ENCODE peak calls at places on chromosome 12, in eight cellular contexts. One of them, this sample, is unnamed.

GRCh38 chr12:64824500-64825142 is at the start of gene TBC1D30:
- DNase-seq in SK-N-SH: peak; percentile 80
- DNase-seq in stomach: no peak
- DNase-seq in A549: no peak
- DNase-seq in transverse colon: no peak
- DNase-seq in H1: peak; percentile 73
- DNase-seq in tibial nerve: no peak
- DNase-seq in ovary: peak; percentile 52
- DNase-seq in this sample: no peak

GRCh38 chr12:111285191-111285590 is 83.7 kb downstream of the PHETA1 start:
- DNase-seq in tibial nerve: no peak
- DNase-seq in H1: no peak
- DNase-seq in A549: no peak
- DNase-seq in stomach: no peak
- DNase-seq in ovary: no peak
- DNase-seq in SK-N-SH: no peak
- DNase-seq in transverse colon: no peak
- DNase-seq in this sample: no peak

GRCh38 chr12:117897379-117898161 is 71.2 kb downstream of the KSR2 start:
- DNase-seq in H1: no peak
- DNase-seq in A549: no peak
- DNase-seq in SK-N-SH: no peak
- DNase-seq in stomach: no peak
- DNase-seq in transverse colon: no peak
- DNase-seq in tibial nerve: no peak
- DNase-seq in ovary: no peak
- DNase-seq in this sample: no peak

GRCh38 chr12:27319394-27319793 is 13.2 kb upstream of the BMAL2 start:
- DNase-seq in stomach: no peak
- DNase-seq in A549: no peak
- DNase-seq in ovary: no peak
- DNase-seq in tibial nerve: no peak
- DNase-seq in H1: no peak
- DNase-seq in SK-N-SH: no peak
- DNase-seq in transverse colon: no peak
- DNase-seq in this sample: no peak

GRCh38 chr12:79945455-79945854 is 10.6 kb upstream of the PPP1R12A start:
- DNase-seq in ovary: no peak
- DNase-seq in tibial nerve: no peak
- DNase-seq in A549: no peak
- DNase-seq in stomach: no peak
- DNase-seq in transverse colon: no peak
- DNase-seq in SK-N-SH: no peak
- DNase-seq in H1: no peak
- DNase-seq in this sample: no peak

GRCh38 chr12:122106891-122107660 is 28.5 kb downstream of the MLXIP start:
- DNase-seq in stomach: peak; percentile 88
- DNase-seq in tibial nerve: no peak
- DNase-seq in H1: no peak
- DNase-seq in ovary: no peak
- DNase-seq in A549: no peak
- DNase-seq in SK-N-SH: no peak
- DNase-seq in transverse colon: peak; percentile 81
- DNase-seq in this sample: peak; percentile 40

GRCh38 chr12:49808686-49809368 is 19.4 kb downstream of the NCKAP5L start:
- DNase-seq in tibial nerve: peak; percentile 41
- DNase-seq in SK-N-SH: no peak
- DNase-seq in stomach: no peak
- DNase-seq in transverse colon: no peak
- DNase-seq in A549: no peak
- DNase-seq in H1: no peak
- DNase-seq in ovary: peak; percentile 65
- DNase-seq in this sample: no peak

GRCh38 chr12:79373896-79374499 is 316.8 kb downstream of the PAWR start:
- DNase-seq in ovary: peak; percentile 40
- DNase-seq in tibial nerve: no peak
- DNase-seq in SK-N-SH: peak; percentile 74
- DNase-seq in stomach: no peak
- DNase-seq in H1: peak; percentile 73
- DNase-seq in A549: peak; percentile 41
- DNase-seq in transverse colon: no peak
- DNase-seq in this sample: no peak

GRCh38 chr12:92412931-92413685 is 267.5 kb upstream of the BTG1 start:
- DNase-seq in tibial nerve: no peak
- DNase-seq in A549: no peak
- DNase-seq in H1: no peak
- DNase-seq in stomach: no peak
- DNase-seq in ovary: no peak
- DNase-seq in SK-N-SH: no peak
- DNase-seq in transverse colon: no peak
- DNase-seq in this sample: no peak

GRCh38 chr12:30134229-30134628 is 350.5 kb upstream of the TMTC1 start:
- DNase-seq in SK-N-SH: no peak
- DNase-seq in H1: no peak
- DNase-seq in stomach: no peak
- DNase-seq in transverse colon: no peak
- DNase-seq in A549: peak; percentile 13
- DNase-seq in tibial nerve: no peak
- DNase-seq in ovary: no peak
- DNase-seq in this sample: no peak

GRCh38 chr12:113228394-113229028 is 7.2 kb downstream of the TPCN1 start:
- DNase-seq in SK-N-SH: no peak
- DNase-seq in A549: no peak
- DNase-seq in H1: no peak
- DNase-seq in tibial nerve: no peak
- DNase-seq in ovary: no peak
- DNase-seq in transverse colon: no peak
- DNase-seq in stomach: no peak
- DNase-seq in this sample: no peak
- H3K4me1 ChIP-seq in SK-N-SH: peaks cover 8% of the 10 kb centered on the region
- H3K4me1 ChIP-seq in A549: peaks cover 23% of the 10 kb centered on the region
- H3K4me1 ChIP-seq in H1: peaks cover 19% of the 10 kb centered on the region
- H3K4me1 ChIP-seq in tibial nerve: no peaks in the 10 kb centered on the region
- H3K4me1 ChIP-seq in ovary: peaks cover 8% of the 10 kb centered on the region
- H3K4me1 ChIP-seq in transverse colon: peaks cover 20% of the 10 kb centered on the region
- H3K4me1 ChIP-seq in stomach: peaks cover 6% of the 10 kb centered on the region
- H3K4me1 ChIP-seq in this sample: peaks cover 43% of the 10 kb centered on the region

DNA sequence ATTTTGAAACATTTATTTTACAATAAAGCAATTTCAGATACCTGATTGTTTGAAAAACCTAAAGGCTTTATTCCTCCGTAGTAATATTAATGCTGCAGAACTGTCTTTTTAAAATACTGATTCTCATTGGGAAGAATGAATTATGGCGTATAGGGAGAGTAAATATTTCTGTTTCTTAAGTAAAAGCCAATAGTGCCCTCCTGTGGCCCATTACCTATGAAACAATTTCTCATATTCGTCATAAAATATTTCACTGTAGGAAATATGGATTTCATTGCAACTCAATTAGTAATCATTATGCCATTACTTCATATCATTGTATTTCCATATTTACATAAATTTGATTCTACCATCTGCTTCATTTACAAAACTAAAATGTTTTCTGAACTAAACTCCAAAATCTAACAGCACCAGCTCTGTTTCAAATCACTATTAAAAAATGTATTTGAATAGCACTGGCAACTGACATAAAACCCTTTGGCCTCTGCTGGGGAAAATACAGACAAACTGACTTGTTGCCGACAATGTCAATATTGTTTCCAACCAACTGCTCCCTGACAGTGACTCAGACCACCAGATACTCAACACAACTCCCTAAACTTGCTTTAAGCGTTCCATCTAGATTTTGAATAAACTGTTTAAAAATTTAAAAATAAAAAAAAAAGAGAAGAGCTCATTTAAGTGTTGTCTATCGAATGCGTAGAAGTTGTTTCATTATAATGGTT is 290.3 kb downstream of the NAV3 start:
- DNase-seq in tibial nerve: peak; percentile 33
- DNase-seq in stomach: no peak
- DNase-seq in A549: peak; percentile 3
- DNase-seq in H1: no peak
- DNase-seq in transverse colon: no peak
- DNase-seq in ovary: no peak
- DNase-seq in SK-N-SH: peak; percentile 35
- DNase-seq in this sample: no peak
- TF ChIP-seq EP300 in tibial nerve: no peak
- TF ChIP-seq EP300 in stomach: no peak
- TF ChIP-seq EP300 in A549: no peak
- TF ChIP-seq EP300 in H1: no peak
- TF ChIP-seq EP300 in transverse colon: no peak
- TF ChIP-seq EP300 in ovary: no peak
- TF ChIP-seq EP300 in SK-N-SH: no peak
- TF ChIP-seq EP300 in this sample: no peak

DNA sequence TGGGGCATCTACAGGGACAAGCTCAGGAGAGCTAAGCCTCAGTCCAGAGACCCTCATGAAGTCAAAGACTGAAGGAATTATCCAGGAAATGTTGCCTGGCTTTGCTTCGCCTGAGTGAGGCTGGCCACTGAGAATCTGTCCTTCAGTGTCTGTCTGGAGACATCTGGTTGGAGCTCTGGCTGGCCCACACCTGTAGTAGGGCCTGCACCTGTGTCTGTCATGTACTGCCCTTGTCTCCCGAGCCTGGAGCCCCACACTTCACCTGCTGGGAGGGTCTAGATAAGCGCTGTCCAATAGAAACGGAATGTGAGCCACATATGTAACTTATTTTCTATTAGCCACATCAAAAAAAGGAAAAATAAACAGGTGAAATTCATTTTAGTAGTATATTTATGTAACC is 9.9 kb upstream of the HDAC7 start:
- DNase-seq in H1: no peak
- DNase-seq in SK-N-SH: no peak
- DNase-seq in transverse colon: no peak
- DNase-seq in stomach: no peak
- DNase-seq in ovary: no peak
- DNase-seq in tibial nerve: no peak
- DNase-seq in A549: no peak
- DNase-seq in this sample: no peak
- H3K4me1 ChIP-seq in H1: peaks cover 7% of the 10 kb centered on the region
- H3K4me1 ChIP-seq in SK-N-SH: peaks cover 14% of the 10 kb centered on the region
- H3K4me1 ChIP-seq in transverse colon: peaks cover 28% of the 10 kb centered on the region
- H3K4me1 ChIP-seq in stomach: peaks cover 41% of the 10 kb centered on the region
- H3K4me1 ChIP-seq in ovary: peaks cover 14% of the 10 kb centered on the region
- H3K4me1 ChIP-seq in tibial nerve: no peaks in the 10 kb centered on the region
- H3K4me1 ChIP-seq in A549: peaks cover 38% of the 10 kb centered on the region
- H3K4me1 ChIP-seq in this sample: peaks cover 69% of the 10 kb centered on the region

DNA sequence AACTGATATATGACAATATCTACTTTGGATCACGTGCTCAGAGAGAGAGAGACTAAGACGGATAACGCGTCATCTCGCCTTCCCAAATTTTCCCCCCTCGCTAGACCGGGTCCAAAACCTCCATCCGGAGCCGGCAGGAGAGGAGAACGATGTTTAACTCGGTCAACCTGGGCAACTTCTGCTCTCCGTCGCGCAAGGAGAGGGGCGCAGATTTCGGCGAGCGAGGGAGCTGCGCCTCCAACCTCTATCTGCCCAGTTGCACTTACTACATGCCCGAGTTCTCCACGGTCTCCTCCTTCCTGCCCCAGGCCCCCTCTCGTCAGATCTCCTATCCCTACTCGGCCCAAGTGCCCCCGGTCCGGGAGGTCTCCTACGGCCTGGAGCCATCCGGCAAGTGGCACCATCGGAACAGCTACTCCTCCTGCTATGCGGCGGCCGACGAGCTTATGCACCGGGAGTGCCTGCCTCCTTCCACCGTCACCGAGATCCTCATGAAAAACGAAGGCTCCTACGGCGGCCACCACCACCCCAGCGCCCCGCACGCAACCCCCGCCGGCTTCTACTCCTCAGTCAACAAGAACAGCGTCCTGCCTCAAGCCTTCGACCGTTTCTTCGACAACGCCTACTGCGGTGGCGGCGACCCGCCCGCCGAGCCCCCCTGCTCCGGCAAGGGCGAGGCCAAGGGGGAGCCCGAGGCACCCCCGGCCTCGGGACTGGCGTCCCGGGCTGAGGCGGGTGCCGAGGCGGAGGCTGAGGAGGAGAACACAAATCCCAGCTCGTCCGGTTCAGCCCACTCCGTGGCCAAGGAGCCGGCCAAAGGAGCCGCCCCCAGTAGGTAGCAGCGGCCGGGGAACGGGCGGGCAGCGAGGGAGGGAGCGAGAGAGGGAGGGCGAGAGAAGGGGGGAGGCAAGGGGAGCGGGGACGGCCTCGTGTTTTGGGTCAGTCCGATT is at the start of gene HOXC11:
- DNase-seq in H1: no peak
- DNase-seq in SK-N-SH: no peak
- DNase-seq in stomach: no peak
- DNase-seq in ovary: peak; percentile 34
- DNase-seq in A549: no peak
- DNase-seq in tibial nerve: no peak
- DNase-seq in transverse colon: no peak
- DNase-seq in this sample: no peak
- TF ChIP-seq EP300 in H1: no peak
- TF ChIP-seq EP300 in SK-N-SH: no peak
- TF ChIP-seq EP300 in stomach: no peak
- TF ChIP-seq EP300 in ovary: no peak
- TF ChIP-seq EP300 in A549: no peak
- TF ChIP-seq EP300 in tibial nerve: peak; percentile 36
- TF ChIP-seq EP300 in transverse colon: no peak
- TF ChIP-seq EP300 in this sample: no peak

This sample was measured in suprapubic skin.